ENCODE peak calls at places on chromosomes 2 and 18, in nine cellular contexts. L, F, C, O, B, R, K, U and X are unnamed samples.
A peak's percentile ranks its signal among the peaks of the same experiment; 100 is the strongest.

GRCh38 chr2:176763871-176764404 is 448.7 kb upstream of the HNRNPA3 start:
- DNase-seq in O (no peak), C (no peak), K (no peak), F (no peak), L (no peak), B (peak; percentile 60), U (no peak), R (no peak), X (no peak)

GRCh38 chr2:64543006-64543697 is 19.0 kb downstream of the AFTPH start:
- DNase-seq in L (no peak), B (no peak), C (no peak), K (no peak), O (no peak), U (no peak), F (no peak), R (no peak), X (no peak)

GRCh38 chr2:73104933-73105332 is 7.8 kb downstream of the RAB11FIP5 start:
- DNase-seq in B (no peak), O (no peak), U (no peak), R (no peak), F (no peak), C (no peak), L (no peak), K (no peak), X (no peak)

GRCh38 chr2:37870829-37871228 is 54.3 kb upstream of the RMDN2 start:
- DNase-seq in O (no peak), U (peak; percentile 83), C (no peak), L (peak; percentile 45), R (no peak), K (no peak), F (no peak), B (no peak), X (no peak)

GRCh38 chr18:36758623-36759022 is 70.2 kb downstream of the TPGS2 start:
- DNase-seq in U (no peak), O (no peak), K (no peak), F (no peak), B (no peak), C (no peak), L (no peak), R (no peak), X (no peak)

GRCh38 chr18:72648079-72648478 is 103.9 kb upstream of the CBLN2 start:
- DNase-seq in L (no peak), C (no peak), R (no peak), F (no peak), B (no peak), K (no peak), O (no peak), U (no peak), X (no peak)

GRCh38 chr2:10183146-10183675 is 60.7 kb downstream of the RRM2 start:
- DNase-seq in U (no peak), O (no peak), F (no peak), R (no peak), B (no peak), K (no peak), C (no peak), L (no peak), X (no peak)

GRCh38 chr18:54712315-54712714 is 116.0 kb upstream of the RAB27B start:
- DNase-seq in L (no peak), F (no peak), K (peak; percentile 82), U (no peak), O (no peak), R (peak; percentile 26), B (no peak), C (peak; percentile 51), X (peak; percentile 28)

GRCh38 chr2:216316743-216317142 is 55.5 kb downstream of the MARCHF4 start:
- DNase-seq in U (no peak), C (no peak), L (no peak), R (peak; percentile 74), K (no peak), F (no peak), O (no peak), B (no peak), X (no peak)

GRCh38 chr18:45044787-45045186 is 364.1 kb downstream of the SETBP1 start:
- DNase-seq in B (no peak), C (peak; percentile 22), O (no peak), U (no peak), R (no peak), F (no peak), L (no peak), K (no peak), X (no peak)

GRCh38 chr2:151326532-151326931 is 30.9 kb upstream of the TNFAIP6 start:
- DNase-seq in R (no peak), K (no peak), F (no peak), L (no peak), O (no peak), U (no peak), C (no peak), B (no peak), X (no peak)

GRCh38 chr2:25336446-25336845 is 5.3 kb downstream of the DNMT3A start:
- DNase-seq in O (no peak), B (peak; percentile 56), F (no peak), U (no peak), R (no peak), L (no peak), K (no peak), C (no peak), X (no peak)

GRCh38 chr18:2963048-2963447 is 49.9 kb downstream of the LPIN2 start:
- DNase-seq in U (no peak), R (no peak), C (no peak), L (no peak), B (no peak), K (no peak), O (no peak), F (no peak), X (no peak)

GRCh38 chr2:222973733-222974132 is 78.3 kb upstream of the KCNE4 start:
- DNase-seq in L (no peak), O (no peak), C (no peak), R (no peak), B (no peak), U (no peak), F (no peak), K (no peak), X (no peak)

GRCh38 chr2:233821709-233822100 is 32.6 kb downstream of the HJURP start:
- DNase-seq in F (no peak), R (no peak), O (no peak), B (no peak), L (no peak), C (no peak), U (no peak), K (no peak), X (no peak)

GRCh38 chr18:10518595-10519273 is 7.1 kb upstream of the NAPG start:
- DNase-seq in O (peak; percentile 51), C (peak; percentile 33), B (peak; percentile 43), R (no peak), L (no peak), F (peak; percentile 66), U (peak; percentile 70), K (peak; percentile 61), X (no peak)

GRCh38 chr18:22112215-22112614 is 57.2 kb upstream of the GATA6 start:
- DNase-seq in O (no peak), L (no peak), R (no peak), F (no peak), U (no peak), K (no peak), C (no peak), B (no peak), X (no peak)

GRCh38 chr18:22106536-22107292 is 62.7 kb upstream of the GATA6 start:
- DNase-seq in R (peak; percentile 18), O (no peak), C (no peak), L (no peak), U (no peak), B (no peak), F (no peak), K (no peak), X (no peak)

GRCh38 chr18:22110482-22110924 is 58.9 kb upstream of the GATA6 start:
- DNase-seq in F (no peak), R (no peak), C (no peak), O (no peak), K (no peak), L (no peak), B (peak; percentile 67), U (no peak), X (no peak)

GRCh38 chr18:22108674-22109073 is 60.7 kb upstream of the GATA6 start:
- DNase-seq in F (no peak), K (no peak), L (no peak), U (no peak), C (no peak), O (no peak), R (no peak), B (no peak), X (no peak)

DNA sequence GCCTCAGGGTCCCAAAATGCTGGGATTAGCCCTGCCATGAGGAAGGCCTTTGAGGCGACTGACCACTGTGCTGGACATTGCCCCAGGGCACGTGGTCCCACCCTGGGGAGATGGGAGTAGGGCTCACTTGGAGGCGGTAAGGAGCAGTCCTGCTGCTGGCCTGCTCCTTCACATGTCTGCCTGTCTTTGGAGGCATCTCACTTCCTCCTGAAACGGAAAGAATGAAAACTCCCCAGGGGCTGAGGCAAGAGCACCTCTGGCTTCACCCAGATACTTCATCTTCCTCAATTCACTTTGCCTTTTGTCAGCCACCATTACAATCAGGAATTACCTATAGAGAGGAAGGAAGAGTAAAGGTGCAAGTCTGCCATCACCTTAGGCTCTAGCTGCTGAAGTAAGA is 59.9 kb upstream of the GATA6 start:
- DNase-seq in C (no peak), O (no peak), K (no peak), F (no peak), R (no peak), U (no peak), B (no peak), L (no peak), X (no peak)
- H3K27me3 ChIP-seq in C (no peaks in the 10 kb centered on the region), O (no peaks in the 10 kb centered on the region), K (no peaks in the 10 kb centered on the region), F (no peaks in the 10 kb centered on the region), R (no peaks in the 10 kb centered on the region), U (no peaks in the 10 kb centered on the region), B (no peaks in the 10 kb centered on the region), L (no peaks in the 10 kb centered on the region), X (no peaks in the 10 kb centered on the region)

GRCh38 chr2:83826601-83827000 is 632.5 kb downstream of the SUCLG1 start:
- DNase-seq in B (no peak), U (no peak), R (no peak), O (no peak), C (no peak), K (no peak), L (no peak), F (no peak), X (no peak)

GRCh38 chr2:83823238-83823637 is 635.8 kb downstream of the SUCLG1 start:
- DNase-seq in O (no peak), K (no peak), B (no peak), R (no peak), L (no peak), C (no peak), F (no peak), U (no peak), X (no peak)

GRCh38 chr2:83827618-83828017 is 631.5 kb downstream of the SUCLG1 start:
- DNase-seq in C (no peak), O (no peak), U (no peak), F (no peak), B (no peak), R (no peak), K (no peak), L (no peak), X (no peak)
- TF ChIP-seq CTCF in C (no peak), O (no peak), U (no peak), F (no peak), B (peak; percentile 35), R (peak; percentile 4), K (no peak), L (no peak), X (no peak)

GRCh38 chr18:58695772-58696171 is 24.5 kb downstream of the MALT1 start:
- DNase-seq in R (no peak), C (no peak), L (no peak), B (no peak), K (no peak), U (no peak), F (no peak), O (no peak), X (no peak)
- H3K4me3 ChIP-seq in R (no peak overlapping the region), C (no peak overlapping the region), L (no peak overlapping the region), B (no peak overlapping the region), K (no peak overlapping the region), U (no peak overlapping the region), F (no peak overlapping the region), O (no peak overlapping the region), X (no peak overlapping the region)

GRCh38 chr2:100596465-100596864 is 33.7 kb downstream of the PDCL3 start:
- DNase-seq in B (no peak), C (no peak), O (no peak), F (no peak), L (no peak), R (no peak), U (no peak), K (no peak), X (no peak)
- H3K27me3 ChIP-seq in B (no peaks in the 10 kb centered on the region), C (no peaks in the 10 kb centered on the region), O (no peaks in the 10 kb centered on the region), F (no peaks in the 10 kb centered on the region), L (no peaks in the 10 kb centered on the region), R (no peaks in the 10 kb centered on the region), U (no peaks in the 10 kb centered on the region), K (no peaks in the 10 kb centered on the region), X (no peaks in the 10 kb centered on the region)